ENCODE peak calls at places on chromosomes 5 and 9, in five cellular contexts. D, W, J, M and I are unnamed samples.

GRCh38 chr9:35716236-35716635 is 15.8 kb downstream of the TLN1 start:
- ATAC-seq in D (peak; percentile 35), W (no peak), J (peak; percentile 29), M (no peak), I (peak; percentile 84)

GRCh38 chr5:31640024-31640423 is 1.1 kb downstream of the PDZD2 start:
- ATAC-seq in D (no peak), W (no peak), J (peak; percentile 8), M (no peak), I (no peak)

GRCh38 chr9:121881920-121882500 is 211.1 kb downstream of the TTLL11 start:
- ATAC-seq in D (no peak), W (no peak), J (no peak), M (no peak), I (no peak)

GRCh38 chr9:518540-518939 is 303.9 kb downstream of the DOCK8 start:
- ATAC-seq in D (peak; percentile 36), W (no peak), J (peak; percentile 51), M (peak; percentile 63), I (no peak)

GRCh38 chr9:98375138-98375726 is 119.8 kb upstream of the TBC1D2 start:
- ATAC-seq in D (peak; percentile 24), W (peak; percentile 32), J (no peak), M (no peak), I (no peak)

GRCh38 chr5:148312159-148312558 is at the start of gene SPINK7:
- ATAC-seq in D (no peak), W (no peak), J (no peak), M (no peak), I (no peak)

GRCh38 chr5:72633041-72633445 is 125.8 kb upstream of the ZNF366 start:
- ATAC-seq in D (peak; percentile 73), W (no peak), J (no peak), M (no peak), I (peak; percentile 78)

GRCh38 chr9:22009563-22009867 is 410 bp upstream of the CDKN2B start:
- ATAC-seq in D (no peak), W (peak; percentile 57), J (no peak), M (no peak), I (no peak)

GRCh38 chr5:127898551-127899213 is 184.9 kb upstream of the SLC12A2 start:
- ATAC-seq in D (no peak), W (peak; percentile 73), J (no peak), M (no peak), I (no peak)

GRCh38 chr5:65127181-65127901 is 354.4 kb downstream of the ADAMTS6 start:
- ATAC-seq in D (no peak), W (no peak), J (no peak), M (no peak), I (peak; percentile 66)

GRCh38 chr9:3271581-3271980 is 254.2 kb downstream of the RFX3 start:
- ATAC-seq in D (no peak), W (no peak), J (no peak), M (no peak), I (no peak)

GRCh38 chr5:133754575-133755169 is 142.3 kb upstream of the FSTL4 start:
- ATAC-seq in D (peak; percentile 95), W (peak; percentile 96), J (peak; percentile 83), M (peak; percentile 51), I (no peak)

GRCh38 chr5:58322453-58322852 is 137.4 kb downstream of the PLK2 start:
- ATAC-seq in D (no peak), W (no peak), J (no peak), M (no peak), I (no peak)

GRCh38 chr5:60685700-60686099 is 14.3 kb downstream of the DEPDC1B start:
- ATAC-seq in D (peak; percentile 56), W (peak; percentile 21), J (no peak), M (no peak), I (no peak)

GRCh38 chr9:3820643-3821042 is 294.8 kb upstream of the RFX3 start:
- ATAC-seq in D (no peak), W (no peak), J (no peak), M (no peak), I (no peak)

GRCh38 chr9:109192732-109193361 is 25.8 kb upstream of the FRRS1L start:
- ATAC-seq in D (peak; percentile 86), W (peak; percentile 54), J (peak; percentile 92), M (no peak), I (no peak)

GRCh38 chr5:164532226-164532937 is 1027.0 kb downstream of the MAT2B start:
- ATAC-seq in D (no peak), W (no peak), J (no peak), M (no peak), I (no peak)

GRCh38 chr5:103375356-103375755 is 116.8 kb downstream of the MACIR start:
- ATAC-seq in D (peak; percentile 42), W (peak; percentile 62), J (peak; percentile 63), M (no peak), I (no peak)

GRCh38 chr9:127987103-127987614 is 6.4 kb upstream of the EEIG1 start:
- ATAC-seq in D (no peak), W (peak; percentile 38), J (peak; percentile 54), M (no peak), I (no peak)
- H3K4me1 ChIP-seq in D (peaks cover 21% of the 10 kb centered on the region), W (peaks cover 43% of the 10 kb centered on the region), J (peaks cover 88% of the 10 kb centered on the region), M (no peaks in the 10 kb centered on the region), I (no peaks in the 10 kb centered on the region)

DNA sequence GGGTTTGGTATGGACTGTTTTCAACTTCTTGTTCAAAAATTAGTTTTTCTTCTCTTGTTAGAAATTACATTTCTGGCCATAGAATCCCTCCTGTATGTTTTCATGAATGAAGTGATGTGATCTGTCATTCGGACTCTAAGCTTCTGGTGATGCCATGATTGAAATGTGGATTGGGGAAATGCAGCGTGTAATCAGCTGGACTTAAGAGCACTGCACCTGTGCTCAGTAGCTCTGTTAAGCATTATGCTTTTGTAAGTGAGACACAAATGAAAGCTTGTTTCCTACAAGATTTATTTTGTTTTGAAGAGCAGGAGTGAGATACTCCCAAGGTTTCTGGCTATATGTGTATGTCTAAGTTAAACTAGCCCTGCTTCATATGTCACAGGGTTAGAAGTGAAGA is 24.0 kb upstream of the FAM120AOS start:
- ATAC-seq in D (no peak), W (no peak), J (no peak), M (no peak), I (no peak)
- TF ChIP-seq POLR2AphosphoS5 in D (no peak), W (no peak), J (no peak), M (no peak), I (no peak)

GRCh38 chr9:75890541-75891276 is at the start of gene PCSK5:
- ATAC-seq in D (peak; percentile 98), W (peak; percentile 81), J (peak; percentile 93), M (peak; percentile 97), I (peak; percentile 93)

GRCh38 chr9:75889977-75890540 is 414 bp upstream of the PCSK5 start:
- ATAC-seq in D (peak; percentile 35), W (no peak), J (peak; percentile 45), M (peak; percentile 64), I (peak; percentile 75)

GRCh38 chr9:75889577-75889976 is 896 bp upstream of the PCSK5 start:
- ATAC-seq in D (no peak), W (no peak), J (no peak), M (no peak), I (no peak)

GRCh38 chr9:75880556-75880955 is 9.9 kb upstream of the PCSK5 start:
- ATAC-seq in D (no peak), W (no peak), J (no peak), M (no peak), I (no peak)

GRCh38 chr9:75885652-75886051 is 4.8 kb upstream of the PCSK5 start:
- ATAC-seq in D (no peak), W (no peak), J (no peak), M (no peak), I (no peak)
- TF ChIP-seq EP300 in D (no peak), W (no peak), J (no peak), M (no peak), I (no peak)

GRCh38 chr9:91842358-91842757 is 107.7 kb downstream of the ROR2 start:
- ATAC-seq in D (no peak), W (no peak), J (no peak), M (no peak), I (no peak)
- H3K4me1 ChIP-seq in D (peaks cover 25% of the 10 kb centered on the region), W (no peaks in the 10 kb centered on the region), J (no peaks in the 10 kb centered on the region), M (peaks cover 8% of the 10 kb centered on the region), I (peaks cover 85% of the 10 kb centered on the region)

GRCh38 chr5:11869203-11869602 is 35.0 kb downstream of the CTNND2 start:
- ATAC-seq in D (no peak), W (no peak), J (no peak), M (no peak), I (no peak)
- TF ChIP-seq POLR2AphosphoS5 in D (no peak), W (no peak), J (no peak), M (no peak), I (no peak)

GRCh38 chr5:76926329-76927105 is 26.3 kb upstream of the CRHBP start:
- ATAC-seq in D (no peak), W (no peak), J (no peak), M (no peak), I (no peak)
- TF ChIP-seq EP300 in D (no peak), W (no peak), J (no peak), M (no peak), I (no peak)

DNA sequence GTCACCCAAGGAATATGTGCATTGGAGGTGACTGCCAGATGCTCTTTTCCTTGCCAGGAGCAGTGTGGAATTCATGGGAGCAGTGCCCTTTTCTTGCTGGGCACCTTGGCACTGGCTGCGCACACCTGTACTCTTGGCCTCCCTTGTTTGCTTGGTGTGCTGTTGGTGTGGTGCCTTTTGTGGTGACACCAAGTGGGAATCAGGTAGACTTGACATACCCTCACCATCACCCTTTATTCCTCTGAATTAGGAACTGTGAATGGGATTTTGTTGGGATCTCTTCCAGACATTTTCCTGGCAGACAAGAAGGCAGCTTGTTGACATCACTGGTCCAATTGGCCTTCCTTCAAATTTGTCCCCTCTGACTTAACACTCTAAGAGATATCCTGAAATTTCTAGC is 82.3 kb downstream of the RAI14 start:
- ATAC-seq in D (no peak), W (no peak), J (no peak), M (no peak), I (no peak)
- H3K4me1 ChIP-seq in D (no peaks in the 10 kb centered on the region), W (no peaks in the 10 kb centered on the region), J (peaks cover 12% of the 10 kb centered on the region), M (peaks cover 5% of the 10 kb centered on the region), I (peaks cover 12% of the 10 kb centered on the region)

DNA sequence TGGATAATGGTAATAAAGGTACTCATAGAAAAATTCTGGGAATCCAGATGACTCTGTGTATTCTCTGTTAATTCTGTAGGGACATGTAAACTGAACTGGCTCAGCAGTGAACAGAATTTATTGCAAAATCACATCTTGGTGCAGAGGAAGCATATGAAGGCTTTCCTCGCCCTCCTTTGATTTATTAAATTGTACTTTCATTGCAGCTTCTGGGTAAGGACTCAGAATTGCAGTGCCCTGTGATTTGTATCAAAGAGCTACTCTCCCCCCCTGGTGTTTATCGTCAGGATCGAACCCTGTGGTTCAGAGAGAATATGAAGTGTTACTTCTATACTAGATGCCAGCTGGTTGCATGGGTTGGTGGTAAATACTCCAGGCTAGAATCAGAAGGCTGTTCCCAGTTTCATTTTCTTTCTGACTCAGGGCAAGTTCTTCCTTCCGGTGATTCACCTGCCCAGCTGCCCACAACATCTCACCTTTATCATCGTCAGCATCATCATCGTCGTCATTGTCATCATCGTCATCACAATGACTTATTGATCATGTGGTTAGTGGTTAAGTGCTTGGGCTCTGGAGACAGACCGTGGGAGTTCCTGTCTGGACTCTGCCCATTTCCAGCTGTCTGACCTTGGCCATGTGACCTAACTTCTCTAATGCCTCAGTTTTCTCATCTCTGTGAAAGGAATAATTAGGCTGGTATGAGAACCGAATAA is 238.8 kb downstream of the ARHGAP26 start:
- ATAC-seq in D (no peak), W (peak; percentile 90), J (no peak), M (peak; percentile 58), I (peak; percentile 32)
- TF ChIP-seq POLR2AphosphoS5 in D (no peak), W (no peak), J (no peak), M (peak; percentile 39), I (no peak)